ENCODE peak calls at places on chromosomes 6 and 20, in ten cellular contexts. W, G, S, U, P, M, V, Y, T and N are unnamed samples.

GRCh38 chr6:494394-494793 is 102.8 kb downstream of the IRF4 start:
- DNase-seq in W (no peak), G (no peak), S (no peak), U (no peak), P (no peak), M (no peak), V (no peak), Y (no peak), T (no peak), N (no peak)

GRCh38 chr6:54283877-54284860 is 24.1 kb upstream of the TINAG start:
- DNase-seq in W (no peak), G (no peak), S (no peak), U (no peak), P (no peak), M (no peak), V (no peak), Y (no peak), T (peak), N (no peak)

GRCh38 chr6:101395345-101395744 is 1.8 kb downstream of the GRIK2 start:
- DNase-seq in W (no peak), G (peak), S (peak), U (no peak), P (peak), M (no peak), V (no peak), Y (no peak), T (no peak), N (no peak)

GRCh38 chr6:30690403-30691207 is at the start of gene NRM:
- DNase-seq in W (peak), G (peak), S (peak), U (peak), P (peak), M (peak), V (peak), Y (peak), T (no peak), N (peak)

GRCh38 chr6:83198486-83199172 is 5.5 kb downstream of the RWDD2A start:
- DNase-seq in W (no peak), G (peak), S (peak), U (no peak), P (no peak), M (no peak), V (no peak), Y (no peak), T (no peak), N (no peak)

GRCh38 chr20:13009682-13010406 is 1.1 kb downstream of the SPTLC3 start:
- DNase-seq in W (peak), G (peak), S (peak), U (no peak), P (peak), M (peak), V (no peak), Y (no peak), T (peak), N (no peak)

GRCh38 chr6:156827382-156827781 is 50.2 kb downstream of the ARID1B start:
- DNase-seq in W (no peak), G (no peak), S (peak), U (no peak), P (peak), M (no peak), V (no peak), Y (no peak), T (no peak), N (no peak)

GRCh38 chr6:11232968-11233626 is 629 bp upstream of the NEDD9 start:
- DNase-seq in W (peak), G (no peak), S (no peak), U (no peak), P (peak), M (no peak), V (no peak), Y (no peak), T (no peak), N (no peak)

GRCh38 chr6:129980821-129981220 is 37.6 kb upstream of the L3MBTL3 start:
- DNase-seq in W (no peak), G (no peak), S (peak), U (no peak), P (no peak), M (no peak), V (no peak), Y (no peak), T (no peak), N (no peak)

GRCh38 chr6:43221046-43221773 is 8.1 kb downstream of the DNPH1 start:
- DNase-seq in W (no peak), G (no peak), S (no peak), U (no peak), P (no peak), M (no peak), V (no peak), Y (no peak), T (no peak), N (no peak)

GRCh38 chr6:7664003-7664402 is 61.9 kb upstream of the BMP6 start:
- DNase-seq in W (no peak), G (no peak), S (no peak), U (no peak), P (no peak), M (no peak), V (no peak), Y (no peak), T (no peak), N (no peak)

GRCh38 chr6:46437671-46438221 is 53.5 kb downstream of the RCAN2 start:
- DNase-seq in W (no peak), G (peak), S (no peak), U (no peak), P (no peak), M (no peak), V (no peak), Y (no peak), T (peak), N (no peak)

GRCh38 chr6:98825602-98826230 is 8.7 kb upstream of the POU3F2 start:
- DNase-seq in W (no peak), G (no peak), S (no peak), U (no peak), P (no peak), M (no peak), V (no peak), Y (no peak), T (no peak), N (no peak)

GRCh38 chr6:119552016-119552415 is 202.5 kb upstream of the MAN1A1 start:
- DNase-seq in W (no peak), G (no peak), S (no peak), U (no peak), P (no peak), M (no peak), V (no peak), Y (no peak), T (no peak), N (no peak)

GRCh38 chr6:161432546-161432945 is 158.7 kb upstream of the AGPAT4 start:
- DNase-seq in W (no peak), G (no peak), S (no peak), U (no peak), P (no peak), M (no peak), V (no peak), Y (no peak), T (no peak), N (no peak)

GRCh38 chr6:137808191-137808590 is 58.9 kb upstream of the TNFAIP3 start:
- DNase-seq in W (no peak), G (no peak), S (peak), U (no peak), P (peak), M (no peak), V (no peak), Y (peak), T (no peak), N (no peak)

GRCh38 chr20:62065669-62066338 is at the start of gene TAF4:
- DNase-seq in W (peak), G (peak), S (peak), U (peak), P (peak), M (peak), V (peak), Y (peak), T (peak), N (peak)

GRCh38 chr6:5135783-5136376 is 50.7 kb downstream of the PPP1R3G start:
- DNase-seq in W (no peak), G (peak), S (peak), U (no peak), P (peak), M (no peak), V (no peak), Y (peak), T (no peak), N (no peak)

GRCh38 chr20:35277531-35278395 is at the start of gene MMP24OS:
- DNase-seq in W (peak), G (peak), S (peak), U (peak), P (peak), M (peak), V (peak), Y (peak), T (peak), N (peak)

GRCh38 chr6:12957321-12958051 is 240.9 kb downstream of the PHACTR1 start:
- DNase-seq in W (peak), G (peak), S (peak), U (peak), P (peak), M (peak), V (no peak), Y (peak), T (peak), N (no peak)

GRCh38 chr6:158474961-158475343 is 84.9 kb upstream of the TMEM181 start:
- DNase-seq in W (no peak), G (no peak), S (peak), U (no peak), P (peak), M (no peak), V (peak), Y (peak), T (no peak), N (peak)

GRCh38 chr6:85372915-85373270 is 77.0 kb upstream of the NT5E start:
- DNase-seq in W (no peak), G (no peak), S (no peak), U (no peak), P (no peak), M (no peak), V (no peak), Y (no peak), T (no peak), N (no peak)

GRCh38 chr6:169215201-169215661 is 38.4 kb downstream of the THBS2 start:
- DNase-seq in W (no peak), G (peak), S (peak), U (no peak), P (no peak), M (no peak), V (no peak), Y (no peak), T (no peak), N (no peak)

GRCh38 chr6:85452441-85452881 is 2.6 kb downstream of the NT5E start:
- DNase-seq in W (no peak), G (peak), S (peak), U (no peak), P (no peak), M (no peak), V (no peak), Y (peak), T (peak), N (no peak)

GRCh38 chr6:169828176-169828575 is 76.8 kb downstream of the ERMARD start:
- DNase-seq in W (no peak), G (no peak), S (no peak), U (no peak), P (no peak), M (no peak), V (no peak), Y (no peak), T (no peak), N (no peak)

GRCh38 chr6:100503043-100503442 is 38.3 kb upstream of the SIM1 start:
- DNase-seq in W (no peak), G (no peak), S (no peak), U (no peak), P (no peak), M (no peak), V (no peak), Y (no peak), T (no peak), N (no peak)

GRCh38 chr6:13487122-13488014 is at the start of gene GFOD1:
- DNase-seq in W (peak), G (peak), S (peak), U (peak), P (peak), M (peak), V (peak), Y (peak), T (peak), N (peak)

GRCh38 chr20:52192296-52193007 is 873 bp upstream of the ZFP64 start:
- DNase-seq in W (no peak), G (peak), S (peak), U (peak), P (peak), M (peak), V (no peak), Y (peak), T (no peak), N (no peak)

GRCh38 chr6:147154454-147154853 is 49.8 kb upstream of the STXBP5 start:
- DNase-seq in W (no peak), G (peak), S (peak), U (no peak), P (peak), M (no peak), V (peak), Y (peak), T (peak), N (peak)

GRCh38 chr20:62822788-62823651 is 6.2 kb downstream of the COL9A3 start:
- DNase-seq in W (peak), G (no peak), S (peak), U (no peak), P (peak), M (no peak), V (peak), Y (peak), T (no peak), N (peak)

GRCh38 chr6:82283771-82284420 is 36.4 kb upstream of the IBTK start:
- DNase-seq in W (no peak), G (no peak), S (no peak), U (no peak), P (no peak), M (no peak), V (no peak), Y (no peak), T (no peak), N (no peak)

GRCh38 chr20:37417146-37417856 is 71.4 kb downstream of the SRC start:
- DNase-seq in W (no peak), G (no peak), S (no peak), U (no peak), P (no peak), M (no peak), V (no peak), Y (no peak), T (no peak), N (no peak)

GRCh38 chr6:1436334-1437306 is 47.2 kb downstream of the FOXF2 start:
- DNase-seq in W (peak), G (peak), S (peak), U (no peak), P (peak), M (no peak), V (peak), Y (peak), T (peak), N (peak)